ENCODE peak calls at places on chromosome 13, in nine cellular contexts. O, K, A, T, W, V, X, Y and R are unnamed samples. For H3K9me3, the result is how much of the 10 kb centered on the place peaks cover.

GRCh38 chr13:98648676-98649075 is 71.8 kb upstream of the STK24 start:
- DNase-seq in O (no peak), K (no peak), A (no peak), T (no peak), W (no peak), V (no peak), X (no peak), Y (no peak), R (peak)

GRCh38 chr13:51122868-51123267 is 11.8 kb upstream of the C13orf42 start:
- DNase-seq in O (peak), K (no peak), A (no peak), T (no peak), W (no peak), V (no peak), X (no peak), Y (no peak), R (no peak)

GRCh38 chr13:111111376-111111937 is 3.7 kb upstream of the ARHGEF7 start:
- DNase-seq in O (no peak), K (no peak), A (no peak), T (no peak), W (no peak), V (no peak), X (no peak), Y (no peak), R (no peak)

GRCh38 chr13:109212630-109213029 is 573.8 kb downstream of the IRS2 start:
- DNase-seq in O (no peak), K (no peak), A (no peak), T (no peak), W (no peak), V (no peak), X (no peak), Y (no peak), R (no peak)

GRCh38 chr13:30051531-30052060 is 201.2 kb upstream of the UBL3 start:
- DNase-seq in O (no peak), K (no peak), A (no peak), T (no peak), W (no peak), V (no peak), X (no peak), Y (no peak), R (no peak)

GRCh38 chr13:108922108-108922507 is 292.7 kb downstream of the MYO16 start:
- DNase-seq in O (no peak), K (no peak), A (no peak), T (peak), W (no peak), V (no peak), X (no peak), Y (no peak), R (no peak)

GRCh38 chr13:102291587-102292218 is 110.1 kb downstream of the FGF14 start:
- DNase-seq in O (no peak), K (no peak), A (no peak), T (no peak), W (no peak), V (no peak), X (no peak), Y (no peak), R (no peak)

GRCh38 chr13:111005364-111005763 is 90.5 kb upstream of the ANKRD10 start:
- DNase-seq in O (no peak), K (no peak), A (peak), T (no peak), W (no peak), V (no peak), X (no peak), Y (no peak), R (no peak)

GRCh38 chr13:76868451-76868850 is 17.8 kb downstream of the KCTD12 start:
- DNase-seq in O (no peak), K (no peak), A (no peak), T (no peak), W (no peak), V (no peak), X (no peak), Y (no peak), R (no peak)

GRCh38 chr13:67094952-67095351 is 135.2 kb downstream of the PCDH9 start:
- DNase-seq in O (no peak), K (no peak), A (no peak), T (no peak), W (no peak), V (no peak), X (no peak), Y (no peak), R (no peak)

GRCh38 chr13:24784319-24784718 is 20.4 kb downstream of the RNF17 start:
- DNase-seq in O (no peak), K (no peak), A (no peak), T (no peak), W (no peak), V (no peak), X (no peak), Y (no peak), R (no peak)

GRCh38 chr13:38849316-38849715 is 141.3 kb downstream of the STOML3 start:
- DNase-seq in O (no peak), K (no peak), A (no peak), T (no peak), W (no peak), V (no peak), X (no peak), Y (no peak), R (no peak)

GRCh38 chr13:100645382-100645781 is 29.2 kb downstream of the TMTC4 start:
- DNase-seq in O (no peak), K (no peak), A (no peak), T (no peak), W (no peak), V (no peak), X (no peak), Y (no peak), R (no peak)

GRCh38 chr13:97395437-97396136 is 38.4 kb upstream of the RAP2A start:
- DNase-seq in O (no peak), K (no peak), A (no peak), T (no peak), W (no peak), V (no peak), X (no peak), Y (no peak), R (no peak)

GRCh38 chr13:27269114-27269665 is 1.4 kb upstream of the RASL11A start:
- DNase-seq in O (no peak), K (no peak), A (no peak), T (no peak), W (no peak), V (no peak), X (no peak), Y (no peak), R (no peak)

GRCh38 chr13:95955255-95955654 is 97.9 kb downstream of the UGGT2 start:
- DNase-seq in O (no peak), K (no peak), A (no peak), T (no peak), W (no peak), V (no peak), X (no peak), Y (no peak), R (no peak)
- H3K9me3 ChIP-seq in O (under half), K (under half), A (under half), T (under half), W (under half), V (under half), X (under half), Y (under half), R (under half)

DNA sequence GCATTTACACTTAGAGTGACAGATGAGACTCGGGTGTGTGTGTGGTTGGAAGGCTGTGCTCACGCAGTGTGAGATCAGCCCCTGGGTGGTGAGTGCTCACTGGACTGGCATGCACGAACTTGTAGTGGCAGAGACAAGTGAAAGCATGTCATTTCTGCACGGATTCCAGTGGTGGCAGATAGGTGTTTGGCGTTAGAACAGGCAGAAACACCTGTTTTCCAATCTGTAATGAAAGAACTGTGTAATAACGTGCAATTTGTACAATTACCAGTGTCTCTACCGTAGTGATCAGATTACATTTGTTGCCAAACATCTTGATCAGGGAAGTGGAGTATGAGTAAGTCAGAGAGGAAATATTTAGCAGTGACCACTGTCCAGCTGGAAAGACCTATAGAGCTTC is 8.2 kb downstream of the LAMP1 start:
- DNase-seq in O (no peak), K (no peak), A (no peak), T (no peak), W (no peak), V (no peak), X (no peak), Y (no peak), R (no peak)
- TF ChIP-seq POLR2AphosphoS5 in O (no peak), K (no peak), A (no peak), T (no peak), W (no peak), V (no peak), X (no peak), Y (no peak), R (no peak)

DNA sequence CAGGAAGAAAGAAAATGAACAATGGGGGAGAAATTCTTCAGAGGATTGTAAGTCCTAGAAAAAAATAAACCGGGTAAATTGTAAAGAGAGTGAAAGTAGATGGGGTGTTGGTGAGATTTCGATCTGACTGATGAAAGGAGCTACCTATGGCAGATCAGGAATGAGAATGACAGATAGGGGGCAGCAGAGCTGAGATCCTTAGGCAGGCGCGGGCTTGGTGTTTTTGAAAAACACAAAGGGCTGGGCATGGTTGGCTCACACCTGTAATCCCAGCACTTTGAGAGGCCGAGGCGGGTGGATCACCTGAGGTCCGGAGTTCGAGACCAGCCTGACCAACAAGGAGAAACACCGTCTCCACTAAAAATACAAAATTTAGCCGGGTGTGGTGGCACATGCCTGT is 1468.6 kb upstream of the SLC10A2 start:
- DNase-seq in O (no peak), K (no peak), A (peak), T (no peak), W (no peak), V (no peak), X (no peak), Y (no peak), R (no peak)
- H3K9me3 ChIP-seq in O (under half), K (under half), A (under half), T (under half), W (under half), V (under half), X (under half), Y (under half), R (under half)

DNA sequence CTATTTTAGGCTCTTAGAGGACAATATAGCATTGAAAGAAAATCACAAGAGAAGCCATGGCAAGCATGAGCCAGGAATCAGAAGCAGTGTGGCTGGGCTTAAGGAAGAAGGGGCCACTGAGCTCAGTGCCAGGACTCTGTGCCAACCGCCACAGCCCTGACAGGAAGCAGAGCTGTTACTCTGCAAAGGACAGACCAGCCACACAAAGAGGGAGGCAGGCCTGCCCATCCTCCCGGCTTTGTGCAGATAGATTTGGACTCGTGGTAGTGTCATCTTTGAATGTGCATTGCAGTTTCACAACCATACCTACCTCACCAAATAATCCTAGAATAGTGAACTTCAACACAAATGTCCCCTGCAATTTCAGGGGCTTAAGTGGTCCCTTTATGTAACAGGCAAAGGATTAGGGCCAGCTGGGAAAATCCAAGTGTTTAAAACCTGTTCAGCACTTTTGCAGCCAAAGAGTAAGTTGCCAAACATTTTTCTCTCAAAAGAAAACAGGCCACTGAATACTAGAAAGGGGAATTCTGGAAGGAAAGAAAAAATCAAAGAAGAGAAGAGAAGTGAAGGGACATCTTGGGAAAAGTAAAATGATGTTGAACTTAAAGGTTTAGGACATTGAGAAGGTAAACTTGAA is 55.1 kb upstream of the CLDN10 start:
- DNase-seq in O (no peak), K (no peak), A (no peak), T (no peak), W (no peak), V (no peak), X (no peak), Y (no peak), R (no peak)
- TF ChIP-seq POLR2AphosphoS5 in O (no peak), K (peak), A (no peak), T (no peak), W (no peak), V (no peak), X (no peak), Y (no peak), R (no peak)

GRCh38 chr13:82606008-82606407 is 1276.3 kb downstream of the SLITRK1 start:
- DNase-seq in O (no peak), K (no peak), A (no peak), T (no peak), W (no peak), V (no peak), X (no peak), Y (no peak), R (no peak)
- H3K9me3 ChIP-seq in O (under half), K (under half), A (under half), T (under half), W (under half), V (under half), X (under half), Y (under half), R (under half)

GRCh38 chr13:40269086-40269485 is 397.4 kb downstream of the FOXO1 start:
- DNase-seq in O (no peak), K (no peak), A (no peak), T (no peak), W (no peak), V (no peak), X (no peak), Y (no peak), R (no peak)
- TF ChIP-seq POLR2AphosphoS5 in O (no peak), K (peak), A (no peak), T (peak), W (no peak), V (peak), X (no peak), Y (no peak), R (peak)